ENCODE peak calls at places on chromosome 11, in six cellular contexts. Y, C, O, V, E and R are unnamed samples.

GRCh38 chr11:126426820-126427749 is 71.6 kb downstream of the ST3GAL4 start:
- DNase-seq in Y (no peak), C (no peak), O (peak), V (no peak), E (no peak), R (no peak)

GRCh38 chr11:68302256-68303054 is 9.9 kb upstream of the LRP5 start:
- DNase-seq in Y (no peak), C (no peak), O (peak), V (no peak), E (peak), R (no peak)

GRCh38 chr11:1060885-1061616 is 13.6 kb upstream of the MUC2 start:
- DNase-seq in Y (peak), C (no peak), O (peak), V (no peak), E (no peak), R (no peak)

GRCh38 chr11:64093233-64094039 is 57.7 kb downstream of the FLRT1 start:
- DNase-seq in Y (no peak), C (no peak), O (no peak), V (no peak), E (no peak), R (no peak)

GRCh38 chr11:282630-283360 is 4.6 kb downstream of the NLRP6 start:
- DNase-seq in Y (no peak), C (no peak), O (no peak), V (peak), E (peak), R (no peak)

GRCh38 chr11:96342131-96342970 is 644 bp downstream of the MAML2 start:
- DNase-seq in Y (no peak), C (no peak), O (no peak), V (no peak), E (no peak), R (no peak)

GRCh38 chr11:70050243-70050642 is 27.9 kb upstream of the ANO1 start:
- DNase-seq in Y (no peak), C (no peak), O (no peak), V (no peak), E (peak), R (no peak)

GRCh38 chr11:34053161-34053686 is 1.7 kb downstream of the CAPRIN1 start:
- DNase-seq in Y (no peak), C (peak), O (peak), V (peak), E (peak), R (peak)

GRCh38 chr11:32713496-32713895 is 81.0 kb downstream of the CCDC73 start:
- DNase-seq in Y (no peak), C (no peak), O (peak), V (no peak), E (no peak), R (no peak)

GRCh38 chr11:70712471-70712870 is 314.1 kb downstream of the CTTN start:
- DNase-seq in Y (no peak), C (peak), O (no peak), V (no peak), E (no peak), R (no peak)

GRCh38 chr11:6855971-6856542 is 6.8 kb upstream of the OR10A2 start:
- DNase-seq in Y (no peak), C (no peak), O (peak), V (no peak), E (no peak), R (no peak)

GRCh38 chr11:104394508-104394907 is 230.6 kb upstream of the PDGFD start:
- DNase-seq in Y (no peak), C (no peak), O (no peak), V (no peak), E (no peak), R (no peak)

GRCh38 chr11:132177106-132177505 is 806.7 kb downstream of the NTM start:
- DNase-seq in Y (no peak), C (no peak), O (peak), V (no peak), E (no peak), R (no peak)

GRCh38 chr11:130677486-130678153 is 229.2 kb downstream of the ADAMTS15 start:
- DNase-seq in Y (no peak), C (peak), O (peak), V (no peak), E (no peak), R (no peak)

GRCh38 chr11:94831529-94831928 is 63.4 kb downstream of the AMOTL1 start:
- DNase-seq in Y (no peak), C (no peak), O (no peak), V (no peak), E (no peak), R (no peak)

GRCh38 chr11:118180300-118180703 is 3.9 kb upstream of the SCN2B start:
- DNase-seq in Y (no peak), C (peak), O (peak), V (peak), E (no peak), R (peak)

GRCh38 chr11:125129316-125129990 is 18.0 kb upstream of the TMEM218 start:
- DNase-seq in Y (no peak), C (no peak), O (no peak), V (no peak), E (no peak), R (no peak)

GRCh38 chr11:112227002-112227401 is 774 bp downstream of the PTS start:
- DNase-seq in Y (no peak), C (no peak), O (peak), V (no peak), E (no peak), R (no peak)

GRCh38 chr11:119100246-119100959 is 1.2 kb downstream of the DPAGT1 start:
- DNase-seq in Y (peak), C (no peak), O (peak), V (no peak), E (no peak), R (no peak)

GRCh38 chr11:112617977-112618829 is 343.0 kb upstream of the NCAM1 start:
- DNase-seq in Y (no peak), C (no peak), O (no peak), V (no peak), E (no peak), R (no peak)